ENCODE peak calls at places on chromosome 9, in ten cellular contexts. Z is Karpas-422; T is RWPE1; J is lower lobe of right lung; V is astrocyte; P is NCI-H1694; U is substantia nigra; O is NCI-H460; Y is foreskin fibroblast; H is stimulated activated CD8-positive, alpha-beta memory T cell treated with anti-CD3 and anti-CD28 coated beads, Interleukin-4, amount 100 ng/mL, for 24 hours. M is an unnamed sample.

GRCh38 chr9:8205580-8205979 is 406.0 kb upstream of the DMAC1 start:
- DNase-seq in Z (no peak), T (no peak), J (no peak), V (peak; percentile 16), P (no peak), U (no peak), O (no peak), Y (peak; percentile 35), H (no peak), M (no peak)

GRCh38 chr9:34459356-34459755 is 751 bp downstream of the DNAI1 start:
- DNase-seq in Z (no peak), T (no peak), J (no peak), V (no peak), P (no peak), U (no peak), O (no peak), Y (no peak), H (no peak), M (no peak)

GRCh38 chr9:107600060-107600573 is 110.5 kb upstream of the KLF4 start:
- DNase-seq in Z (no peak), T (no peak), J (no peak), V (peak; percentile 68), P (no peak), U (no peak), O (no peak), Y (no peak), H (no peak), M (peak; percentile 68)

GRCh38 chr9:105503873-105504272 is 54.1 kb upstream of the FKTN start:
- DNase-seq in Z (no peak), T (no peak), J (no peak), V (no peak), P (no peak), U (no peak), O (peak; percentile 19), Y (peak; percentile 12), H (no peak), M (peak; percentile 17)

GRCh38 chr9:76255781-76256455 is 138.3 kb downstream of the RFK start:
- DNase-seq in Z (no peak), T (peak; percentile 45), J (peak; percentile 45), V (peak; percentile 98), P (no peak), U (no peak), O (peak; percentile 58), Y (peak; percentile 94), H (no peak), M (peak; percentile 96)

GRCh38 chr9:128022886-128023285 is 42.1 kb upstream of the EEIG1 start:
- DNase-seq in Z (no peak), T (no peak), J (no peak), V (no peak), P (no peak), U (no peak), O (no peak), Y (peak; percentile 55), H (no peak), M (no peak)

GRCh38 chr9:36450110-36450732 is 50.2 kb upstream of the RNF38 start:
- DNase-seq in Z (peak; percentile 80), T (peak; percentile 48), J (no peak), V (no peak), P (peak; percentile 34), U (no peak), O (peak; percentile 40), Y (peak; percentile 75), H (no peak), M (peak; percentile 47)

GRCh38 chr9:99340281-99340680 is 118.2 kb downstream of the SEC61B start:
- DNase-seq in Z (no peak), T (no peak), J (no peak), V (peak; percentile 46), P (no peak), U (no peak), O (no peak), Y (no peak), H (no peak), M (no peak)

GRCh38 chr9:20980713-20981481 is 50.5 kb downstream of the HACD4 start:
- DNase-seq in Z (peak; percentile 68), T (no peak), J (no peak), V (peak; percentile 93), P (peak; percentile 20), U (no peak), O (no peak), Y (peak; percentile 79), H (no peak), M (peak; percentile 76)

GRCh38 chr9:2872307-2872940 is 28.5 kb upstream of the PUM3 start:
- DNase-seq in Z (peak; percentile 56), T (no peak), J (no peak), V (peak; percentile 14), P (no peak), U (no peak), O (peak; percentile 23), Y (peak; percentile 58), H (no peak), M (peak; percentile 62)

GRCh38 chr9:129624168-129624759 is 1.7 kb upstream of the NTMT1 start:
- DNase-seq in Z (peak; percentile 83), T (peak; percentile 81), J (no peak), V (peak; percentile 21), P (peak; percentile 57), U (no peak), O (peak; percentile 56), Y (peak; percentile 78), H (peak; percentile 63), M (peak; percentile 32)

GRCh38 chr9:61669352-61669751 is 479.5 kb downstream of the SPATA31A7 start:
- DNase-seq in Z (no peak), T (no peak), J (no peak), V (no peak), P (no peak), U (no peak), O (no peak), Y (no peak), H (no peak), M (no peak)

GRCh38 chr9:16012621-16013020 is 459.8 kb downstream of the CCDC171 start:
- DNase-seq in Z (no peak), T (no peak), J (no peak), V (peak; percentile 78), P (no peak), U (no peak), O (no peak), Y (peak; percentile 65), H (no peak), M (peak; percentile 67)

GRCh38 chr9:38227061-38227540 is 158.1 kb upstream of the SHB start:
- DNase-seq in Z (peak; percentile 89), T (peak; percentile 83), J (peak; percentile 55), V (peak; percentile 90), P (peak; percentile 75), U (peak; percentile 32), O (no peak), Y (peak; percentile 45), H (peak; percentile 48), M (peak; percentile 84)

GRCh38 chr9:120505186-120505585 is 74.8 kb downstream of the CDK5RAP2 start:
- DNase-seq in Z (no peak), T (no peak), J (no peak), V (no peak), P (no peak), U (no peak), O (no peak), Y (peak; percentile 24), H (no peak), M (peak; percentile 24)

GRCh38 chr9:85925493-85925892 is 15.5 kb upstream of the NAA35 start:
- DNase-seq in Z (no peak), T (no peak), J (no peak), V (no peak), P (no peak), U (no peak), O (no peak), Y (no peak), H (no peak), M (no peak)

GRCh38 chr9:131116281-131117101 is 8.9 kb upstream of the NUP214 start:
- DNase-seq in Z (no peak), T (no peak), J (no peak), V (no peak), P (no peak), U (peak; percentile 64), O (no peak), Y (no peak), H (no peak), M (no peak)

M was measured in amniotic epithelial cell.